ENCODE peak calls at places on chromosomes 5 and 9, in five cellular contexts. Y is activated CD8-positive, alpha-beta memory T cell treated with anti-CD3 and anti-CD28 coated beads, Interleukin-2, amount 50 U/mL, for 48 hours; K is AG20443; I is HTR-8/SVneo; B is HT1080. E is an unnamed sample.

GRCh38 chr5:143386725-143387124 is 16.8 kb downstream of the NR3C1 start:
- DNase-seq in B (no peak), Y (no peak), K (peak; percentile 39), I (no peak), E (no peak)

GRCh38 chr5:156913719-156914370 is 49.2 kb downstream of the TIMD4 start:
- DNase-seq in Y (no peak), B (no peak), K (no peak), I (no peak), E (no peak)

GRCh38 chr5:112165897-112166737 is 253.0 kb downstream of the EPB41L4A start:
- DNase-seq in Y (no peak), B (no peak), I (no peak), K (no peak), E (no peak)

GRCh38 chr5:134595458-134595838 is 37.2 kb downstream of the SAR1B start:
- DNase-seq in I (no peak), B (no peak), Y (no peak), K (no peak), E (no peak)

GRCh38 chr5:134664448-134664847 is 15.9 kb downstream of the SEC24A start:
- DNase-seq in B (no peak), K (no peak), Y (no peak), I (no peak), E (no peak)

GRCh38 chr9:5336683-5337082 is 3.0 kb downstream of the RLN1 start:
- DNase-seq in K (no peak), Y (no peak), I (no peak), B (no peak), E (peak; percentile 69)

GRCh38 chr9:113590389-113590788 is 126.9 kb downstream of the RGS3 start:
- DNase-seq in Y (no peak), K (no peak), I (no peak), B (no peak), E (no peak)

GRCh38 chr9:36074870-36075532 is 38.3 kb downstream of the RECK start:
- DNase-seq in I (no peak), K (peak; percentile 66), B (peak; percentile 10), Y (no peak), E (no peak)

GRCh38 chr5:75622564-75622963 is 11.3 kb downstream of the ANKDD1B start:
- DNase-seq in I (no peak), Y (no peak), K (no peak), B (peak; percentile 71), E (no peak)

GRCh38 chr5:133273661-133274596 is 222.1 kb downstream of the HSPA4 start:
- DNase-seq in I (no peak), B (peak; percentile 83), K (peak; percentile 67), Y (no peak), E (no peak)

GRCh38 chr9:134287591-134288518 is 38.4 kb upstream of the RXRA start:
- DNase-seq in I (no peak), Y (no peak), K (no peak), B (no peak), E (no peak)

GRCh38 chr9:121972501-121972981 is 120.6 kb downstream of the TTLL11 start:
- DNase-seq in K (peak; percentile 72), B (peak; percentile 92), I (peak; percentile 21), Y (no peak), E (no peak)

GRCh38 chr5:150671509-150672236 is 10.6 kb downstream of the MYOZ3 start:
- DNase-seq in Y (peak; percentile 68), B (no peak), K (no peak), I (no peak), E (peak; percentile 30)

E was measured in DND-41.